ENCODE peak calls at places on chromosome 9, in four cellular contexts. V is frontal cortex, T is globus pallidus, K is A549. C is an unnamed sample.

GRCh38 chr9:4986783-4987182 is 1.7 kb downstream of the JAK2 start:
- DNase-seq in V (no peak), T (no peak), K (no peak), C (no peak)

GRCh38 chr9:12699529-12699928 is 6.3 kb downstream of the TYRP1 start:
- DNase-seq in V (no peak), T (no peak), K (no peak), C (no peak)

GRCh38 chr9:136525841-136526499 is 19.9 kb downstream of the NOTCH1 start:
- DNase-seq in V (peak), T (peak), K (no peak), C (peak)

GRCh38 chr9:131839281-131840084 is 99.6 kb upstream of the RAPGEF1 start:
- DNase-seq in V (no peak), T (no peak), K (no peak), C (no peak)

GRCh38 chr9:14062449-14063187 is 251.3 kb downstream of the NFIB start:
- DNase-seq in V (no peak), T (no peak), K (no peak), C (no peak)

GRCh38 chr9:806285-807156 is 35.0 kb upstream of the DMRT1 start:
- DNase-seq in V (peak), T (peak), K (peak), C (no peak)

GRCh38 chr9:94783121-94783664 is 56.7 kb downstream of the AOPEP start:
- DNase-seq in V (peak), T (peak), K (peak), C (peak)

GRCh38 chr9:127919253-127919815 is 2.5 kb upstream of the ST6GALNAC4 start:
- DNase-seq in V (no peak), T (no peak), K (peak), C (no peak)

GRCh38 chr9:69391946-69392345 is 66.9 kb downstream of the ENTREP1 start:
- DNase-seq in V (peak), T (peak), K (no peak), C (no peak)

GRCh38 chr9:88721028-88721427 is 186.1 kb downstream of the NXNL2 start:
- DNase-seq in V (no peak), T (no peak), K (no peak), C (no peak)

GRCh38 chr9:69554945-69555344 is 117.2 kb downstream of the APBA1 start:
- DNase-seq in V (no peak), T (no peak), K (no peak), C (no peak)

GRCh38 chr9:3810231-3810630 is 284.4 kb upstream of the RFX3 start:
- DNase-seq in V (no peak), T (no peak), K (no peak), C (no peak)

GRCh38 chr9:122071716-122072115 is 21.4 kb downstream of the TTLL11 start:
- DNase-seq in V (no peak), T (no peak), K (no peak), C (no peak)

GRCh38 chr9:114532561-114533237 is 27.4 kb upstream of the WHRN start:
- DNase-seq in V (no peak), T (no peak), K (no peak), C (no peak)

GRCh38 chr9:129624947-129625346 is 1.0 kb upstream of the NTMT1 start:
- DNase-seq in V (no peak), T (no peak), K (no peak), C (no peak)

GRCh38 chr9:95731876-95732275 is 143.6 kb upstream of the ERCC6L2 start:
- DNase-seq in V (no peak), T (no peak), K (no peak), C (no peak)

GRCh38 chr9:2180704-2181103 is 165.6 kb downstream of the SMARCA2 start:
- DNase-seq in V (no peak), T (no peak), K (no peak), C (no peak)

GRCh38 chr9:4243113-4243512 is 56.8 kb downstream of the GLIS3 start:
- DNase-seq in V (no peak), T (no peak), K (no peak), C (no peak)

GRCh38 chr9:98255064-98255577 is 328 bp downstream of the TBC1D2 start:
- DNase-seq in V (no peak), T (peak), K (no peak), C (no peak)

GRCh38 chr9:69622664-69623063 is 49.5 kb downstream of the APBA1 start:
- DNase-seq in V (no peak), T (peak), K (no peak), C (no peak)

GRCh38 chr9:32596096-32596865 is 23.3 kb upstream of the NDUFB6 start:
- DNase-seq in V (no peak), T (no peak), K (no peak), C (no peak)

GRCh38 chr9:91795500-91796241 is 154.4 kb downstream of the ROR2 start:
- DNase-seq in V (no peak), T (no peak), K (no peak), C (no peak)

GRCh38 chr9:98185611-98186171 is 6.7 kb downstream of the CORO2A start:
- DNase-seq in V (no peak), T (no peak), K (no peak), C (no peak)

GRCh38 chr9:134554750-134555655 is 86.6 kb upstream of the COL5A1 start:
- DNase-seq in V (no peak), T (no peak), K (no peak), C (no peak)

GRCh38 chr9:128360826-128361225 is 10.3 kb upstream of the URM1 start:
- DNase-seq in V (no peak), T (no peak), K (no peak), C (no peak)